ENCODE peak calls at places on chromosomes 16 and 17, in six cellular contexts. F is K562, J is A549, E is SK-N-SH, S is GM12878, D is HepG2. X is an unnamed sample.

GRCh38 chr17:81285179-81285878 is 9.8 kb downstream of the SLC38A10 start:
- DNase-seq in J (no peak), E (no peak), D (no peak), F (peak; percentile 80), S (no peak), X (peak; percentile 8)

GRCh38 chr16:57093845-57094564 is 1.6 kb downstream of the CPNE2 start:
- DNase-seq in D (no peak), E (no peak), F (no peak), J (no peak), S (no peak), X (no peak)

GRCh38 chr16:74501484-74502479 is 80.5 kb upstream of the CLEC18B start:
- DNase-seq in D (no peak), E (no peak), J (no peak), F (no peak), S (no peak), X (no peak)

GRCh38 chr17:81517339-81518112 is 4.9 kb upstream of the ACTG1 start:
- DNase-seq in J (no peak), S (peak; percentile 82), E (no peak), F (no peak), D (no peak), X (no peak)

GRCh38 chr17:30954046-30954805 is 16.6 kb upstream of the RNF135 start:
- DNase-seq in J (no peak), S (no peak), E (no peak), D (no peak), F (no peak), X (peak; percentile 24)

GRCh38 chr16:700684-701584 is 4.7 kb downstream of the FBXL16 start:
- DNase-seq in J (no peak), S (no peak), F (peak; percentile 71), E (no peak), D (no peak), X (no peak)

GRCh38 chr17:65441053-65441635 is 120.3 kb downstream of the AXIN2 start:
- DNase-seq in D (no peak), F (no peak), E (no peak), J (no peak), S (no peak), X (no peak)

GRCh38 chr17:60354223-60354622 is 37.7 kb downstream of the USP32 start:
- DNase-seq in D (peak; percentile 38), E (no peak), J (peak; percentile 27), S (no peak), F (no peak), X (peak; percentile 85)

GRCh38 chr16:16864536-16864935 is 485.6 kb downstream of the NPIPA7 start:
- DNase-seq in J (no peak), E (no peak), F (no peak), D (no peak), S (no peak), X (no peak)

GRCh38 chr17:2174471-2175293 is 119.8 kb downstream of the HIC1 start:
- DNase-seq in E (peak; percentile 60), S (no peak), D (peak; percentile 94), J (peak; percentile 62), F (no peak), X (peak; percentile 99)

GRCh38 chr16:80122155-80122554 is 418.6 kb upstream of the DYNLRB2 start:
- DNase-seq in J (no peak), D (no peak), E (peak; percentile 40), S (no peak), F (no peak), X (no peak)

GRCh38 chr17:39591958-39592954 is 15.5 kb downstream of the NEUROD2 start:
- DNase-seq in D (peak; percentile 68), E (peak; percentile 62), S (no peak), J (peak; percentile 64), F (peak; percentile 59), X (peak; percentile 50)

GRCh38 chr17:65015855-65016254 is 40.7 kb downstream of the GNA13 start:
- DNase-seq in E (no peak), S (no peak), J (no peak), D (peak; percentile 35), F (no peak), X (no peak)

GRCh38 chr16:4392382-4393242 is 21.0 kb downstream of the VASN start:
- DNase-seq in E (peak; percentile 94), S (no peak), J (no peak), F (no peak), D (no peak), X (peak; percentile 86)

GRCh38 chr16:6704306-6704705 is 628.3 kb upstream of the RBFOX1 start:
- DNase-seq in F (no peak), D (no peak), J (no peak), E (no peak), S (no peak), X (no peak)

GRCh38 chr16:23290189-23291062 is 11.7 kb upstream of the SCNN1B start:
- DNase-seq in D (no peak), J (no peak), F (no peak), S (no peak), E (no peak), X (no peak)

GRCh38 chr17:75722076-75722475 is 817 bp downstream of the ITGB4 start:
- DNase-seq in F (no peak), S (no peak), D (no peak), E (peak; percentile 43), J (no peak), X (no peak)

GRCh38 chr17:66287911-66288310 is 14.5 kb upstream of the PRKCA start:
- DNase-seq in E (no peak), F (no peak), J (peak; percentile 62), D (no peak), S (no peak), X (no peak)

GRCh38 chr17:29909604-29910003 is 20.4 kb downstream of the SSH2 start:
- DNase-seq in S (no peak), F (no peak), E (no peak), J (no peak), D (no peak), X (peak; percentile 52)

GRCh38 chr16:69324013-69324531 is 6.3 kb downstream of the PDF start:
- DNase-seq in F (peak; percentile 26), J (no peak), E (peak; percentile 57), S (no peak), D (no peak), X (no peak)

GRCh38 chr16:8936421-8936820 is 27.3 kb downstream of the USP7 start:
- DNase-seq in J (peak; percentile 56), S (no peak), F (peak; percentile 59), E (peak; percentile 68), D (peak; percentile 70), X (peak; percentile 54)

GRCh38 chr17:32160526-32160925 is 18.2 kb downstream of the RHOT1 start:
- DNase-seq in S (no peak), E (no peak), D (no peak), F (no peak), J (no peak), X (no peak)

GRCh38 chr17:45646288-45646988 is 137.7 kb upstream of the CRHR1 start:
- DNase-seq in J (no peak), E (no peak), F (no peak), S (no peak), D (peak; percentile 27), X (no peak)

GRCh38 chr17:21375757-21376584 is at the start of gene KCNJ12:
- DNase-seq in F (no peak), J (peak; percentile 43), S (no peak), E (peak; percentile 79), D (no peak), X (no peak)

GRCh38 chr17:13513039-13513405 is 88.7 kb downstream of the HS3ST3A1 start:
- DNase-seq in S (no peak), E (peak; percentile 48), J (no peak), F (peak; percentile 32), D (no peak), X (peak; percentile 27)

GRCh38 chr17:10323812-10324610 is 48.8 kb downstream of the MYH13 start:
- DNase-seq in E (no peak), D (no peak), S (no peak), J (no peak), F (no peak), X (no peak)

GRCh38 chr17:36739208-36739607 is 137.8 kb downstream of the MRM1 start:
- DNase-seq in E (no peak), J (no peak), S (no peak), F (no peak), D (no peak), X (no peak)

GRCh38 chr17:68387485-68387884 is 69.8 kb downstream of the WIPI1 start:
- DNase-seq in E (no peak), J (no peak), S (no peak), D (no peak), F (no peak), X (no peak)

GRCh38 chr16:75606507-75606906 is 16.6 kb downstream of the ADAT1 start:
- DNase-seq in E (no peak), S (no peak), D (no peak), J (no peak), F (no peak), X (no peak)
- TF ChIP-seq SMC3 in E (no peak), S (no peak), D (no peak), J (no peak), F (no peak), X (no peak)

DNA sequence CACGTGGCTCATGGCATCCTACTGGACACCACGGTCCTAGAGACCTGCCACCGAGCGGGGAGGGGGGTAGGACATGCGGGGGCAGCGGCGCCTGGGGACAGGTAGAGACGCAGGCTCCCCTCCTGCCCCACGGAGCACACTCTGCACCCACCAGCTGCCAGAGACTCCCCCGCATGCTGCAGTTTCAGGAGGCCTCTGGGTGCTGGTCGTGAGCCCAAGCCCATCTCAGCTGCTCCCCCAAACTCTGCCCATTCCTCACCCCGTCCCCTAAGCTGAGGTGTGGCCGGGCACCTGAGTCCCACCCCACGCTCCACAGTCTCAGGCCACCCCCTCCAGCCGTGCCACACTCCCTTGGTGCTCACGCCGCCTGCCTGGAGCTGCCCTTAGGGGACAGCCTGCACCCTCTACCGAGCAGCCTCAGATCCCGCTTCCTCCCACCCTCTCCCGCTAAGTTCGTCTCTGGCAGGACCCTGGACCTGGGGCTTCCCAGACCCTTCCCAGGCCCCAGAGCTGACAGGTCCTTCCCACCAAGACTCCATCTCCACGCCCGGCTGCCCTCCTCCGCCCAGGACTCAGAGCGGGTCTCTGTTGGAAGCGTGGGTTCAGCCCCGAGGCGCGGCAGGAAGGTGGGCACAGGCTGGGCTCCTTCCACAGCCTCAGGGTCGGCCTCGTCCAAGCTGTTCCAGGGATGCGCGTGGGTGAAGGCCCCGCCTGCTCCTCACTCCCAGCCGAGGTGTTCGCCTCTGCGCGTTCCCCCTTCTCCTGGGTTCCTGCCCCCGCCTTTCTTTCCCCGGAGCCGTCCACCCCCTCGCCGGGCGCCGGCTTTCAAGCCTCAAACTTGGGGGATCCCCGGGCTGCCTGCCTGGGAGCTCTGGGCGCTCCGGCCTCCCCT is 1.3 kb downstream of the RAB40B start:
- DNase-seq in E (peak; percentile 76), J (no peak), S (no peak), D (no peak), F (no peak), X (no peak)
- TF ChIP-seq SMC3 in E (no peak), J (no peak), S (no peak), D (no peak), F (no peak), X (no peak)

DNA sequence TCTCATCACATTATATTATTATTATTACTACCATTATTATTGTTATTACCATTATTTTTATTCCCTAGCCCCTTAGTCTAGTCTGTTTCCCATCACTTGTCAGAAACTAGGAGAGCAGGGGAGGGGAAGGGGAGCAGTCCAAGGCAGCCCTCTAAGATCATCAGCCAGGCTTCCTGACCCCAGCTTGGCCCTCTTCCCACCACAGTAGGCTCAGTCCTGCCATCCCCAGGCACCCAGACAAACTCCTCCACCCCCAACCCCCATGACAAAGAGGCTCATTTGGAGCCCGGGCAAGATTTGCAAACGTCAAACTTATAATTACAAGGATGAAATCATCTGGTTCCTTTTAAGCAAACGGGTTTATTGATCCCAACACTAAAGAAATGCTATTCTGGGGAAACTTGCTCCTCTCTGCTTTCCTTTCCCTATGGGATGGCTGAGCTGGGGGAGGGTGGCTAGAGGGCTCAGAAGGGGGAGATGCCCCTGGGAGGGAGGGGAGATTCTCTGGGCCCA is 4.5 kb upstream of the CBFB start:
- DNase-seq in D (no peak), F (no peak), J (no peak), E (no peak), S (no peak), X (no peak)
- TF ChIP-seq SMC3 in D (no peak), F (no peak), J (no peak), E (no peak), S (no peak), X (no peak)

GRCh38 chr17:57404073-57404472 is 147.8 kb downstream of the MSI2 start:
- DNase-seq in S (no peak), J (peak; percentile 33), F (no peak), D (peak; percentile 35), E (peak; percentile 44), X (no peak)
- TF ChIP-seq SMC3 in S (peak; percentile 29), J (peak; percentile 44), F (no peak), D (peak; percentile 37), E (peak; percentile 27), X (no peak)

X was measured in IMR-90.